ENCODE peak calls at places on chromosomes 12 and 14, in four cellular contexts. J, Q, Y and D are unnamed samples. For H3K9me3, the result is how much of the 10 kb centered on the place peaks cover.

GRCh38 chr14:23478109-23478698 is 8.7 kb downstream of the NGDN start:
- DNase-seq in Y (peak), J (peak), Q (no peak), D (peak)

GRCh38 chr12:2805146-2805525 is 7.3 kb upstream of the ITFG2 start:
- DNase-seq in Q (no peak), Y (no peak), J (no peak), D (no peak)

GRCh38 chr12:51687142-51687935 is 96.3 kb downstream of the SCN8A start:
- DNase-seq in Y (no peak), J (no peak), Q (no peak), D (no peak)

GRCh38 chr14:23435540-23436326 is at the start of gene MYH7:
- DNase-seq in Q (peak), Y (no peak), J (no peak), D (no peak)

GRCh38 chr14:22837750-22838538 is 1.6 kb downstream of the MMP14 start:
- DNase-seq in Y (no peak), J (no peak), Q (peak), D (no peak)

GRCh38 chr14:52048641-52049204 is 20.1 kb downstream of the NID2 start:
- DNase-seq in J (no peak), Q (no peak), Y (no peak), D (no peak)

GRCh38 chr12:81005635-81006034 is 67.9 kb upstream of the LIN7A start:
- DNase-seq in Y (no peak), Q (no peak), J (no peak), D (no peak)

GRCh38 chr12:21717756-21718155 is 56.8 kb downstream of the KCNJ8 start:
- DNase-seq in Q (no peak), J (no peak), Y (no peak), D (no peak)

GRCh38 chr14:105067140-105067968 is 2.1 kb upstream of the GPR132 start:
- DNase-seq in Y (no peak), J (peak), Q (no peak), D (no peak)

GRCh38 chr12:38158428-38159091 is 158.0 kb upstream of the ALG10B start:
- DNase-seq in J (no peak), Y (no peak), Q (no peak), D (no peak)

GRCh38 chr12:31785318-31785717 is 56.5 kb upstream of the AMN1 start:
- DNase-seq in Q (no peak), J (no peak), Y (no peak), D (no peak)

GRCh38 chr12:27779837-27780611 is at the start of the genes KLHL42 and MANSC4:
- DNase-seq in Y (peak), Q (peak), J (peak), D (peak)

GRCh38 chr12:58537278-58537677 is 383.0 kb downstream of the LRIG3 start:
- DNase-seq in Q (no peak), Y (no peak), J (no peak), D (no peak)

GRCh38 chr14:101594511-101595148 is 33.3 kb downstream of the DIO3 start:
- DNase-seq in Y (no peak), Q (no peak), J (no peak), D (no peak)

GRCh38 chr14:37924622-37925021 is 283.1 kb upstream of the SSTR1 start:
- DNase-seq in Y (no peak), Q (no peak), J (no peak), D (no peak)

GRCh38 chr14:64612021-64612380 is 62.2 kb downstream of the PPP1R36 start:
- DNase-seq in Y (no peak), Q (no peak), J (no peak), D (no peak)

GRCh38 chr12:18906354-18906753 is 168.4 kb downstream of the CAPZA3 start:
- DNase-seq in Q (no peak), J (no peak), Y (no peak), D (no peak)

GRCh38 chr14:94040247-94040646 is 14.1 kb downstream of the OTUB2 start:
- DNase-seq in Y (no peak), J (no peak), Q (no peak), D (no peak)

GRCh38 chr12:125330645-125331341 is 265.6 kb downstream of the AACS start:
- DNase-seq in Q (peak), Y (peak), J (no peak), D (peak)

GRCh38 chr12:43884683-43885410 is 49.0 kb downstream of the TMEM117 start:
- DNase-seq in Y (no peak), J (no peak), Q (no peak), D (no peak)

GRCh38 chr14:55366271-55366670 is 45.4 kb downstream of the ATG14 start:
- DNase-seq in Q (no peak), Y (no peak), J (no peak), D (no peak)

GRCh38 chr14:102574840-102575478 is 17.5 kb upstream of the RCOR1 start:
- DNase-seq in Q (no peak), J (no peak), Y (no peak), D (no peak)

GRCh38 chr12:106131671-106132070 is 7.1 kb downstream of the NUAK1 start:
- DNase-seq in Y (no peak), Q (no peak), J (no peak), D (no peak)

GRCh38 chr14:50792058-50792477 is 38.9 kb downstream of the NIN start:
- DNase-seq in Y (no peak), J (no peak), Q (no peak), D (no peak)

GRCh38 chr12:3752096-3752709 is 706 bp downstream of the CRACR2A start:
- DNase-seq in Y (peak), J (peak), Q (peak), D (peak)

GRCh38 chr14:64337901-64338615 is 43.9 kb upstream of the ESR2 start:
- DNase-seq in J (peak), Q (no peak), Y (peak), D (peak)

GRCh38 chr14:97095269-97095668 is 298.1 kb downstream of the VRK1 start:
- DNase-seq in J (no peak), Y (no peak), Q (no peak), D (no peak)

GRCh38 chr12:27186240-27186839 is 57.7 kb upstream of the STK38L start:
- DNase-seq in Y (no peak), Q (no peak), J (no peak), D (no peak)

GRCh38 chr12:55915481-55915856 is 12.2 kb downstream of the PYM1 start:
- DNase-seq in J (no peak), Q (no peak), Y (no peak), D (no peak)

GRCh38 chr12:63419119-63419518 is 249.2 kb downstream of the DPY19L2 start:
- DNase-seq in J (no peak), Y (no peak), Q (no peak), D (no peak)

GRCh38 chr14:89424241-89424640 is 7.2 kb upstream of the FOXN3 start:
- DNase-seq in Q (no peak), J (no peak), Y (no peak), D (no peak)

GRCh38 chr14:22084393-22085281 is 411.0 kb upstream of the OR4E1 start:
- DNase-seq in Y (no peak), Q (no peak), J (no peak), D (no peak)

GRCh38 chr12:114686421-114687268 is 2.7 kb upstream of the TBX3 start:
- DNase-seq in Y (no peak), J (no peak), Q (no peak), D (no peak)

GRCh38 chr14:98858158-98858557 is 413.8 kb downstream of the BCL11B start:
- DNase-seq in Q (no peak), J (no peak), Y (no peak), D (no peak)

GRCh38 chr14:64787619-64788018 is 83.4 kb downstream of the PLEKHG3 start:
- DNase-seq in Y (no peak), J (no peak), Q (no peak), D (no peak)

GRCh38 chr12:84856156-84856900 is 56.3 kb downstream of the SLC6A15 start:
- DNase-seq in Q (no peak), J (no peak), Y (no peak), D (no peak)

GRCh38 chr14:23125933-23126524 is 7.0 kb upstream of the CEBPE start:
- DNase-seq in Y (no peak), J (no peak), Q (no peak), D (no peak)

GRCh38 chr14:89915114-89915878 is 39.2 kb downstream of the EFCAB11 start:
- DNase-seq in Q (no peak), Y (peak), J (peak), D (peak)

GRCh38 chr14:53306267-53306721 is 153.2 kb upstream of the DDHD1 start:
- DNase-seq in Q (peak), J (no peak), Y (peak), D (no peak)

GRCh38 chr12:133192847-133193246 is 11.6 kb downstream of the ZNF268 start:
- DNase-seq in Q (no peak), Y (no peak), J (no peak), D (no peak)

DNA sequence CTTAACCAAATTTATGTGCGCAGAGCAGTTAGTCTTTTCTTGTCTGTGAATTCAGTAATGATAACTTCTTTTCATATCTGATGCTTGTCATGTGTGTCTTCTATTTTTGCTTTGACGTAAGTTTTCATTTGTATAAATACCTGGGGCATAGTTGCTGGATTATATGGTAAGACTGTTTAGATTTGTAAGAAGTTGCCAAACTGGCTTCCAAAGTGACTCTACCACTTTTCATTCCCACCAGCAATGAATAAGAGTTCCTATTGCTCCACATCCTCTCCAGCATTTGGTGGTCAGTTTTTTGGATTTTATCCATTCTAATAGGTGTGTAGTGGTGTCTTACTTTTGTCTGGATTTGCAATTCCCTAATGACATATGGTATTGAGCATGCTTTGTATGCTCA is 8.9 kb downstream of the ZNF268 start:
- DNase-seq in Y (no peak), Q (no peak), J (no peak), D (no peak)
- H3K9me3 ChIP-seq in Y (under half), Q (half or more), J (half or more), D (half or more)

GRCh38 chr12:34299802-34300193 is 277.5 kb downstream of the ALG10 start:
- DNase-seq in J (no peak), Y (no peak), Q (peak), D (no peak)
- H3K9me3 ChIP-seq in J (under half), Y (under half), Q (under half), D (under half)

GRCh38 chr12:133203344-133204263 is 22.3 kb downstream of the ZNF268 start:
- DNase-seq in Q (no peak), J (no peak), Y (no peak), D (no peak)

GRCh38 chr12:133201888-133202287 is 20.6 kb downstream of the ZNF268 start:
- DNase-seq in Y (no peak), J (no peak), Q (no peak), D (no peak)

GRCh38 chr12:133206390-133206789 is 25.1 kb downstream of the ZNF268 start:
- DNase-seq in Y (no peak), J (no peak), Q (no peak), D (no peak)

GRCh38 chr12:133202493-133203343 is 21.4 kb downstream of the ZNF268 start:
- DNase-seq in Y (no peak), Q (no peak), J (no peak), D (no peak)

GRCh38 chr12:133204264-133204603 is 22.9 kb downstream of the ZNF268 start:
- DNase-seq in J (no peak), Y (no peak), Q (no peak), D (no peak)
- H3K9me3 ChIP-seq in J (half or more), Y (under half), Q (half or more), D (half or more)

GRCh38 chr14:45819107-45819506 is 566.1 kb upstream of the MIS18BP1 start:
- DNase-seq in J (no peak), Y (no peak), Q (no peak), D (no peak)
- H3K9me3 ChIP-seq in J (under half), Y (under half), Q (under half), D (under half)

GRCh38 chr14:28813810-28814209 is 47.2 kb downstream of the FOXG1 start:
- DNase-seq in Q (no peak), J (no peak), Y (no peak), D (no peak)
- H3K9me3 ChIP-seq in Q (under half), J (under half), Y (under half), D (under half)

DNA sequence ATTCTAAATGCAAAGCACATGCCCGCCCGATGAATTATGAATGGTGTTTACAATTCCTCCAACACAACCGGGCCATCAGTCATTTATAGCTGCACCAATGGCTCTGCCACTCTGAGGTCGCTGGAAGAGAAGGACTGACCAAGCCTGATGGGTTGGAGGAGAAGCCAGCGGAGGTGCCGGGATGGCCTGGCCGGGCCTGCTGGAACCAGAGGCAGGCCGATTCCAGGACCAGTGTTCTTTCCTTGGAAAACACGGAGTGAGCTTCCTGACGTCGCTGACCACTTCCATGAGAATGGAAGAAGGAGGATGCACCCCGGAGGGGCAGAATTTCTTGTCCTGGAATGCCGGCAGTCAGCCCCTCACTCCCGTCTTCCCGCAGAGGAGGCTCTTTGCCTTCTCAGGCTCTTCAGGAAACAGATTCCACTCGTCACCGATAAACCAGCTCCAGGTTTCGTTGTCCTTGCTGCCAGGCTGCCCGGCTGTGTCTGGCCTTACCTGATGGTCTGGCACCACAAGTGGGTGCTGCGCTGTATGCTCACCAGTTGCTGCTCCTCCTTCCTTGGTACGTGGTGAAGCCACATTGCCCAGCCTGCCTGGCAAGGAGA is 358.5 kb upstream of the SFSWAP start:
- DNase-seq in J (no peak), Q (no peak), Y (no peak), D (no peak)
- H3K9me3 ChIP-seq in J (under half), Q (under half), Y (under half), D (under half)